ENCODE peak calls at places on chromosomes 4 and X, in eight cellular contexts. Y, S, B, Z, Q, U, L and D are unnamed samples.

GRCh38 chr4:182808673-182809416 is 108.3 kb downstream of the DCTD start:
- DNase-seq in Y (no peak), S (peak; percentile 62), Q (peak; percentile 22), B (no peak), U (no peak), L (no peak), Z (peak; percentile 67), D (no peak)

GRCh38 chr4:20838476-20838875 is 138.2 kb downstream of the PACRGL start:
- DNase-seq in U (no peak), S (no peak), Z (no peak), Q (no peak), L (no peak), Y (no peak), B (no peak), D (no peak)

GRCh38 chr4:98746530-98746929 is 88.1 kb upstream of the TSPAN5 start:
- DNase-seq in B (no peak), Y (no peak), S (no peak), L (no peak), U (peak; percentile 79), Q (no peak), Z (no peak), D (no peak)

GRCh38 chr4:3518941-3519340 is 13.3 kb downstream of the LRPAP1 start:
- DNase-seq in L (no peak), Y (no peak), Z (no peak), S (no peak), U (no peak), Q (no peak), B (no peak), D (no peak)

GRCh38 chrX:107537815-107538214 is 88.4 kb downstream of the FRMPD3 start:
- DNase-seq in L (no peak), Y (peak; percentile 66), Q (peak; percentile 13), B (peak; percentile 65), S (peak; percentile 41), Z (peak; percentile 7), U (peak; percentile 40), D (no peak)

GRCh38 chr4:169225058-169225751 is 45.6 kb downstream of the SH3RF1 start:
- DNase-seq in Y (peak; percentile 72), L (no peak), S (peak; percentile 95), U (peak; percentile 93), B (peak; percentile 99), Q (peak; percentile 82), Z (no peak), D (no peak)

GRCh38 chr4:102780476-102781144 is 19.8 kb upstream of the MANBA start:
- DNase-seq in Q (peak; percentile 86), Y (peak; percentile 32), B (peak; percentile 33), L (no peak), U (no peak), Z (no peak), S (no peak), D (no peak)

GRCh38 chr4:113064244-113064643 is 14.8 kb downstream of the ANK2 start:
- DNase-seq in S (no peak), Z (no peak), Y (no peak), L (no peak), U (no peak), B (no peak), Q (no peak), D (no peak)

GRCh38 chr4:138175337-138175794 is 66.8 kb downstream of the SLC7A11 start:
- DNase-seq in L (no peak), Q (no peak), Z (no peak), U (no peak), Y (no peak), B (peak; percentile 85), S (no peak), D (no peak)

GRCh38 chr4:168605411-168605810 is 108.6 kb downstream of the PALLD start:
- DNase-seq in B (peak; percentile 72), Z (no peak), Y (peak; percentile 36), L (no peak), U (peak; percentile 86), S (peak; percentile 53), Q (no peak), D (no peak)

GRCh38 chrX:34426334-34426733 is 230.8 kb downstream of the TMEM47 start:
- DNase-seq in U (no peak), B (peak; percentile 2), Q (no peak), Y (no peak), Z (no peak), S (no peak), L (no peak), D (no peak)

GRCh38 chr4:73761856-73762255 is 21.5 kb downstream of the CXCL8 start:
- DNase-seq in S (no peak), B (no peak), Y (no peak), Z (no peak), U (no peak), L (no peak), Q (no peak), D (no peak)

GRCh38 chr4:104915864-104916263 is 230.8 kb upstream of the TET2 start:
- DNase-seq in U (no peak), S (no peak), Y (no peak), L (no peak), B (no peak), Q (no peak), Z (no peak), D (no peak)

GRCh38 chr4:169122405-169122804 is 112.3 kb upstream of the CBR4 start:
- DNase-seq in U (no peak), Q (no peak), S (no peak), Z (no peak), Y (no peak), B (peak; percentile 42), L (no peak), D (no peak)

GRCh38 chr4:108774809-108775530 is 12.1 kb upstream of the ETNPPL start:
- DNase-seq in U (no peak), Q (no peak), Z (no peak), Y (peak; percentile 5), B (no peak), S (no peak), L (no peak), D (no peak)

GRCh38 chrX:630007-630921 is at the start of gene SHOX:
- DNase-seq in B (no peak), Q (no peak), Y (no peak), S (peak; percentile 62), L (no peak), U (no peak), Z (no peak), D (no peak)

GRCh38 chr4:21181716-21182115 is 481.5 kb downstream of the PACRGL start:
- DNase-seq in S (no peak), L (no peak), Z (no peak), U (peak; percentile 32), B (no peak), Y (no peak), Q (no peak), D (no peak)

GRCh38 chr4:75249739-75250138 is 264.5 kb downstream of the RCHY1 start:
- DNase-seq in Y (no peak), Q (no peak), L (no peak), Z (no peak), B (no peak), U (no peak), S (no peak), D (no peak)

GRCh38 chr4:186236126-186236525 is 8.8 kb downstream of the KLKB1 start:
- DNase-seq in L (no peak), Z (no peak), S (no peak), Y (no peak), B (no peak), U (no peak), Q (no peak), D (no peak)

GRCh38 chr4:185730849-185731608 is 81.0 kb downstream of the SORBS2 start:
- DNase-seq in B (peak; percentile 78), Q (peak; percentile 63), U (peak; percentile 61), Y (no peak), Z (no peak), S (peak; percentile 72), L (no peak), D (no peak)

GRCh38 chrX:68834371-68835103 is 5.7 kb downstream of the EFNB1 start:
- DNase-seq in B (no peak), Q (no peak), S (no peak), Z (no peak), L (no peak), U (no peak), Y (no peak), D (no peak)

GRCh38 chr4:153488006-153488718 is 22.0 kb downstream of the TMEM131L start:
- DNase-seq in Q (no peak), L (no peak), Y (no peak), Z (peak; percentile 55), S (no peak), B (peak; percentile 47), U (no peak), D (no peak)

GRCh38 chrX:38379088-38379487 is 26.7 kb downstream of the OTC start:
- DNase-seq in B (no peak), L (no peak), S (no peak), Q (no peak), Y (no peak), U (no peak), Z (no peak), D (no peak)

GRCh38 chr4:152045781-152046571 is 285.2 kb upstream of the GATB start:
- DNase-seq in Y (peak; percentile 29), Z (peak; percentile 67), S (peak; percentile 20), L (no peak), Q (no peak), B (no peak), U (no peak), D (no peak)

DNA sequence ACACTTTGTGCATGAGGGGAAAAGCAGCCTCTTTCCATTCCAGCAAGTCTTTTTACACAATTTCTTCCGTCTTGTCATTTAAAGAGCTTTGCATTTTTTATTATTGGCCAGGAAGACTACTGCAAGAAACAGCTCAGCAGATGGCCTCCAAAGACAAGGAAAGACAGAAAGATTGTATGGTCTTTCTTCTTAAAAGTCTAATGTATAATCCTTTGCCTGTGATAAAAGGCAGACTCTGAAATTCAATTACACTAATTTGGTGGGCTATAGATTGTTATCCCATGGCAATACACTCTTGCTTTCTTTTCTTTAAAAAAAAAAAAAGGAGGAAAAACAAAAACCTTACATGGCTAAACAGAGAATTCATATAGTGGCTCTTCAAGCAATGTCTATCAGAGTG is 5.9 kb downstream of the CAPN6 start:
- DNase-seq in S (no peak), B (no peak), Q (no peak), Y (no peak), L (no peak), U (no peak), Z (no peak), D (no peak)
- TF ChIP-seq CTCF in S (no peak), B (no peak), Q (no peak), Y (no peak), L (no peak), U (no peak), Z (no peak), D (no peak)

GRCh38 chr4:140568507-140569306 is at the start of gene UCP1:
- DNase-seq in L (no peak), Y (no peak), S (no peak), Z (peak; percentile 50), U (peak; percentile 2), B (no peak), Q (no peak), D (no peak)
- TF ChIP-seq CTCF in L (no peak), Y (no peak), S (no peak), Z (no peak), U (no peak), B (no peak), Q (no peak), D (no peak)

GRCh38 chrX:95764972-95765451 is 919.6 kb upstream of the DIAPH2 start:
- DNase-seq in Y (peak; percentile 40), L (no peak), Q (peak; percentile 2), U (peak; percentile 45), B (peak; percentile 59), Z (peak; percentile 1), S (peak; percentile 3), D (no peak)
- TF ChIP-seq CTCF in Y (peak; percentile 37), L (peak; percentile 17), Q (peak; percentile 27), U (peak; percentile 35), B (peak; percentile 51), Z (peak; percentile 15), S (peak; percentile 28), D (no peak)

GRCh38 chrX:136607236-136607635 is 40.7 kb upstream of the CD40LG start:
- DNase-seq in S (no peak), Z (no peak), L (no peak), B (no peak), Y (no peak), U (no peak), Q (no peak), D (no peak)

GRCh38 chrX:136608295-136608933 is 39.5 kb upstream of the CD40LG start:
- DNase-seq in L (no peak), Q (no peak), S (peak; percentile 15), Z (no peak), Y (peak; percentile 32), U (peak; percentile 12), B (peak; percentile 30), D (no peak)
- TF ChIP-seq CTCF in L (no peak), Q (no peak), S (peak; percentile 31), Z (peak; percentile 18), Y (peak; percentile 14), U (peak; percentile 23), B (peak; percentile 27), D (no peak)